ENCODE peak calls at places on chromosome 2, in eight cellular contexts. C is HTR-8/SVneo, T is neural crest cell, Y is mammary epithelial cell, X is HEK293T, B is HuH-7, E is NCI-H446, O is NCI-H2029. H is an unnamed sample.

GRCh38 chr2:27832396-27832795 is 57.8 kb downstream of the RBKS start:
- DNase-seq in C (no peak), T (no peak), Y (peak; percentile 57), X (no peak), B (no peak), E (no peak), O (no peak), H (no peak)

GRCh38 chr2:55056024-55056521 is 5.8 kb upstream of the RTN4 start:
- DNase-seq in C (peak; percentile 38), T (no peak), Y (no peak), X (no peak), B (no peak), E (no peak), O (no peak), H (no peak)

GRCh38 chr2:51103205-51103604 is 71.3 kb upstream of the NRXN1 start:
- DNase-seq in C (peak; percentile 54), T (peak; percentile 2), Y (peak; percentile 5), X (no peak), B (peak; percentile 4), E (no peak), O (no peak), H (no peak)

GRCh38 chr2:8679827-8680731 is 1.8 kb upstream of the ID2 start:
- DNase-seq in C (no peak), T (no peak), Y (no peak), X (no peak), B (peak; percentile 84), E (peak; percentile 71), O (peak; percentile 66), H (no peak)

GRCh38 chr2:155546715-155547555 is 785.6 kb downstream of the NR4A2 start:
- DNase-seq in C (peak; percentile 2), T (no peak), Y (peak; percentile 0), X (no peak), B (no peak), E (peak; percentile 58), O (no peak), H (no peak)

GRCh38 chr2:196176142-196176738 is 4.9 kb upstream of the STK17B start:
- DNase-seq in C (no peak), T (no peak), Y (no peak), X (no peak), B (no peak), E (no peak), O (no peak), H (peak; percentile 85)

GRCh38 chr2:66874411-66874810 is 439.5 kb downstream of the MEIS1 start:
- DNase-seq in C (no peak), T (no peak), Y (no peak), X (no peak), B (no peak), E (no peak), O (no peak), H (no peak)

GRCh38 chr2:107278672-107279071 is 392.7 kb upstream of the ST6GAL2 start:
- DNase-seq in C (no peak), T (no peak), Y (no peak), X (no peak), B (no peak), E (no peak), O (no peak), H (no peak)

GRCh38 chr2:148458171-148458570 is 186.4 kb upstream of the EPC2 start:
- DNase-seq in C (no peak), T (no peak), Y (no peak), X (no peak), B (no peak), E (no peak), O (no peak), H (no peak)

GRCh38 chr2:2569306-2569705 is 238.2 kb upstream of the MYT1L start:
- DNase-seq in C (no peak), T (no peak), Y (no peak), X (no peak), B (no peak), E (no peak), O (no peak), H (no peak)

GRCh38 chr2:121824264-121824663 is 68.8 kb downstream of the TSN start:
- DNase-seq in C (no peak), T (no peak), Y (no peak), X (no peak), B (no peak), E (no peak), O (no peak), H (no peak)

GRCh38 chr2:128026422-128027277 is 1.2 kb downstream of the SAP130 start:
- DNase-seq in C (no peak), T (no peak), Y (no peak), X (no peak), B (no peak), E (no peak), O (no peak), H (no peak)

GRCh38 chr2:157587576-157587975 is 41.1 kb downstream of the ACVR1C start:
- DNase-seq in C (no peak), T (no peak), Y (no peak), X (no peak), B (no peak), E (no peak), O (no peak), H (no peak)

GRCh38 chr2:182360012-182360662 is 66.7 kb downstream of the PDE1A start:
- DNase-seq in C (no peak), T (no peak), Y (peak; percentile 2), X (no peak), B (no peak), E (no peak), O (no peak), H (no peak)

GRCh38 chr2:58448065-58448507 is 207.0 kb upstream of the FANCL start:
- DNase-seq in C (peak; percentile 52), T (peak; percentile 67), Y (peak; percentile 35), X (peak; percentile 53), B (peak; percentile 38), E (peak; percentile 83), O (peak; percentile 54), H (peak; percentile 26)

GRCh38 chr2:151305129-151305691 is 15.7 kb upstream of the NMI start:
- DNase-seq in C (no peak), T (no peak), Y (no peak), X (no peak), B (no peak), E (no peak), O (no peak), H (no peak)

GRCh38 chr2:20475567-20475952 is 28.7 kb downstream of the RHOB start:
- DNase-seq in C (no peak), T (no peak), Y (no peak), X (no peak), B (no peak), E (no peak), O (no peak), H (no peak)

GRCh38 chr2:214169736-214170135 is 241.1 kb upstream of the VWC2L start:
- DNase-seq in C (no peak), T (no peak), Y (no peak), X (no peak), B (no peak), E (no peak), O (no peak), H (no peak)

GRCh38 chr2:11128258-11128951 is 26.9 kb upstream of the SLC66A3 start:
- DNase-seq in C (peak; percentile 24), T (no peak), Y (peak; percentile 45), X (no peak), B (no peak), E (no peak), O (peak; percentile 65), H (no peak)

GRCh38 chr2:47288864-47289263 is 114.1 kb upstream of the MSH2 start:
- DNase-seq in C (no peak), T (no peak), Y (peak; percentile 79), X (no peak), B (no peak), E (no peak), O (no peak), H (no peak)

GRCh38 chr2:19357383-19358241 is 811 bp downstream of the OSR1 start:
- DNase-seq in C (no peak), T (no peak), Y (peak; percentile 49), X (no peak), B (no peak), E (no peak), O (no peak), H (no peak)

GRCh38 chr2:141611143-141611571 is 519.7 kb downstream of the LRP1B start:
- DNase-seq in C (no peak), T (no peak), Y (no peak), X (no peak), B (no peak), E (no peak), O (no peak), H (no peak)

GRCh38 chr2:239056611-239057010 is 208.7 kb downstream of the TWIST2 start:
- DNase-seq in C (no peak), T (no peak), Y (no peak), X (no peak), B (no peak), E (no peak), O (no peak), H (no peak)

GRCh38 chr2:217950401-217950871 is 52.4 kb downstream of the TNS1 start:
- DNase-seq in C (no peak), T (no peak), Y (no peak), X (no peak), B (no peak), E (no peak), O (no peak), H (no peak)

GRCh38 chr2:27954261-27954673 is 63.7 kb downstream of the BABAM2 start:
- DNase-seq in C (no peak), T (no peak), Y (no peak), X (no peak), B (no peak), E (peak; percentile 85), O (no peak), H (no peak)